ENCODE peak calls at places on chromosomes 4 and X, in four cellular contexts. One of them, this sample, is unnamed.

GRCh38 chr4:21726255-21726815 is 222.2 kb downstream of the KCNIP4 start:
- DNase-seq in H9: no peak
- DNase-seq in IMR-90: no peak
- DNase-seq in neuronal stem cell: no peak
- DNase-seq in this sample: peak; percentile 72

GRCh38 chr4:176638992-176639391 is 153.7 kb downstream of the VEGFC start:
- DNase-seq in neuronal stem cell: no peak
- DNase-seq in H9: no peak
- DNase-seq in IMR-90: peak; percentile 23
- DNase-seq in this sample: peak; percentile 18

GRCh38 chr4:692771-693554 is 4.0 kb upstream of the SLC49A3 start:
- DNase-seq in H9: peak; percentile 43
- DNase-seq in IMR-90: no peak
- DNase-seq in neuronal stem cell: no peak
- DNase-seq in this sample: no peak

GRCh38 chrX:44872319-44872816 is 620 bp upstream of the KDM6A start:
- DNase-seq in neuronal stem cell: no peak
- DNase-seq in H9: no peak
- DNase-seq in IMR-90: peak; percentile 4
- DNase-seq in this sample: peak; percentile 42

GRCh38 chr4:6119507-6120020 is 80.8 kb downstream of the JAKMIP1 start:
- DNase-seq in neuronal stem cell: no peak
- DNase-seq in IMR-90: no peak
- DNase-seq in H9: no peak
- DNase-seq in this sample: no peak

GRCh38 chrX:41561045-41561444 is 113.9 kb downstream of the NYX start:
- DNase-seq in H9: no peak
- DNase-seq in IMR-90: peak; percentile 95
- DNase-seq in neuronal stem cell: no peak
- DNase-seq in this sample: peak; percentile 91

GRCh38 chr4:176230827-176231226 is 35.4 kb upstream of the SPATA4 start:
- DNase-seq in H9: no peak
- DNase-seq in IMR-90: no peak
- DNase-seq in neuronal stem cell: no peak
- DNase-seq in this sample: no peak

GRCh38 chr4:7985891-7986441 is 46.3 kb upstream of the AFAP1 start:
- DNase-seq in IMR-90: peak; percentile 36
- DNase-seq in H9: no peak
- DNase-seq in neuronal stem cell: no peak
- DNase-seq in this sample: no peak

GRCh38 chr4:137274404-137274803 is 257.9 kb downstream of the PCDH18 start:
- DNase-seq in H9: no peak
- DNase-seq in neuronal stem cell: no peak
- DNase-seq in IMR-90: peak; percentile 38
- DNase-seq in this sample: no peak

GRCh38 chrX:155544886-155545285 is 67.9 kb downstream of the TMLHE start:
- DNase-seq in IMR-90: no peak
- DNase-seq in H9: no peak
- DNase-seq in neuronal stem cell: no peak
- DNase-seq in this sample: no peak

GRCh38 chrX:12372111-12372510 is 233.8 kb downstream of the FRMPD4 start:
- DNase-seq in H9: no peak
- DNase-seq in IMR-90: peak; percentile 68
- DNase-seq in neuronal stem cell: no peak
- DNase-seq in this sample: no peak

GRCh38 chr4:176547005-176547404 is 227.2 kb downstream of the SPCS3 start:
- DNase-seq in H9: no peak
- DNase-seq in IMR-90: peak; percentile 92
- DNase-seq in neuronal stem cell: no peak
- DNase-seq in this sample: peak; percentile 88

GRCh38 chr4:27616166-27616565 is 755.5 kb downstream of the STIM2 start:
- DNase-seq in H9: no peak
- DNase-seq in IMR-90: no peak
- DNase-seq in neuronal stem cell: no peak
- DNase-seq in this sample: no peak

GRCh38 chrX:19709812-19710518 is 177.4 kb downstream of the SH3KBP1 start:
- DNase-seq in IMR-90: peak; percentile 93
- DNase-seq in neuronal stem cell: no peak
- DNase-seq in H9: no peak
- DNase-seq in this sample: peak; percentile 97

GRCh38 chrX:38061335-38061734 is 55.0 kb downstream of the SYTL5 start:
- DNase-seq in IMR-90: peak; percentile 44
- DNase-seq in neuronal stem cell: no peak
- DNase-seq in H9: no peak
- DNase-seq in this sample: peak; percentile 15

GRCh38 chrX:37765507-37765906 is 14.4 kb upstream of the CYBB start:
- DNase-seq in neuronal stem cell: no peak
- DNase-seq in IMR-90: no peak
- DNase-seq in H9: no peak
- DNase-seq in this sample: no peak

GRCh38 chr4:8735236-8736082 is 136.2 kb downstream of the HMX1 start:
- DNase-seq in IMR-90: no peak
- DNase-seq in H9: no peak
- DNase-seq in neuronal stem cell: no peak
- DNase-seq in this sample: no peak

GRCh38 chr4:30642520-30642919 is 77.6 kb upstream of the PCDH7 start:
- DNase-seq in IMR-90: no peak
- DNase-seq in neuronal stem cell: no peak
- DNase-seq in H9: no peak
- DNase-seq in this sample: no peak

GRCh38 chr4:175412744-175413143 is 399.3 kb downstream of the GPM6A start:
- DNase-seq in IMR-90: peak; percentile 63
- DNase-seq in neuronal stem cell: no peak
- DNase-seq in H9: no peak
- DNase-seq in this sample: no peak

GRCh38 chrX:124256209-124256608 is 76.3 kb upstream of the TEX13D start:
- DNase-seq in IMR-90: peak; percentile 19
- DNase-seq in neuronal stem cell: no peak
- DNase-seq in H9: no peak
- DNase-seq in this sample: peak; percentile 38

GRCh38 chrX:18617351-18617750 is 54.6 kb downstream of the RS1 start:
- DNase-seq in H9: no peak
- DNase-seq in IMR-90: peak; percentile 76
- DNase-seq in neuronal stem cell: peak; percentile 5
- DNase-seq in this sample: peak; percentile 50

GRCh38 chrX:153494541-153495361 is at the start of gene BGN:
- DNase-seq in neuronal stem cell: no peak
- DNase-seq in H9: peak; percentile 62
- DNase-seq in IMR-90: peak; percentile 44
- DNase-seq in this sample: peak; percentile 42

GRCh38 chr4:52250124-52250523 is 199.0 kb downstream of the SPATA18 start:
- DNase-seq in IMR-90: no peak
- DNase-seq in neuronal stem cell: no peak
- DNase-seq in H9: no peak
- DNase-seq in this sample: no peak

GRCh38 chr4:73901031-73901430 is 31.8 kb downstream of the CXCL1 start:
- DNase-seq in H9: no peak
- DNase-seq in neuronal stem cell: no peak
- DNase-seq in IMR-90: peak; percentile 37
- DNase-seq in this sample: no peak

GRCh38 chr4:98586231-98586630 is 72.2 kb downstream of the TSPAN5 start:
- DNase-seq in IMR-90: no peak
- DNase-seq in H9: no peak
- DNase-seq in neuronal stem cell: no peak
- DNase-seq in this sample: no peak

GRCh38 chrX:103254171-103254824 is 657 bp downstream of the TCEAL8 start:
- DNase-seq in IMR-90: peak; percentile 23
- DNase-seq in H9: peak; percentile 98
- DNase-seq in neuronal stem cell: peak; percentile 45
- DNase-seq in this sample: peak; percentile 54

GRCh38 chrX:120014354-120015129 is 62.9 kb downstream of the RHOXF2B start:
- DNase-seq in IMR-90: no peak
- DNase-seq in H9: peak; percentile 37
- DNase-seq in neuronal stem cell: no peak
- DNase-seq in this sample: no peak

GRCh38 chr4:142030010-142030409 is 393.6 kb downstream of the IL15 start:
- DNase-seq in IMR-90: no peak
- DNase-seq in neuronal stem cell: no peak
- DNase-seq in H9: no peak
- DNase-seq in this sample: no peak

GRCh38 chr4:36111180-36111579 is 133.1 kb downstream of the ARAP2 start:
- DNase-seq in neuronal stem cell: no peak
- DNase-seq in H9: no peak
- DNase-seq in IMR-90: peak; percentile 23
- DNase-seq in this sample: no peak

DNA sequence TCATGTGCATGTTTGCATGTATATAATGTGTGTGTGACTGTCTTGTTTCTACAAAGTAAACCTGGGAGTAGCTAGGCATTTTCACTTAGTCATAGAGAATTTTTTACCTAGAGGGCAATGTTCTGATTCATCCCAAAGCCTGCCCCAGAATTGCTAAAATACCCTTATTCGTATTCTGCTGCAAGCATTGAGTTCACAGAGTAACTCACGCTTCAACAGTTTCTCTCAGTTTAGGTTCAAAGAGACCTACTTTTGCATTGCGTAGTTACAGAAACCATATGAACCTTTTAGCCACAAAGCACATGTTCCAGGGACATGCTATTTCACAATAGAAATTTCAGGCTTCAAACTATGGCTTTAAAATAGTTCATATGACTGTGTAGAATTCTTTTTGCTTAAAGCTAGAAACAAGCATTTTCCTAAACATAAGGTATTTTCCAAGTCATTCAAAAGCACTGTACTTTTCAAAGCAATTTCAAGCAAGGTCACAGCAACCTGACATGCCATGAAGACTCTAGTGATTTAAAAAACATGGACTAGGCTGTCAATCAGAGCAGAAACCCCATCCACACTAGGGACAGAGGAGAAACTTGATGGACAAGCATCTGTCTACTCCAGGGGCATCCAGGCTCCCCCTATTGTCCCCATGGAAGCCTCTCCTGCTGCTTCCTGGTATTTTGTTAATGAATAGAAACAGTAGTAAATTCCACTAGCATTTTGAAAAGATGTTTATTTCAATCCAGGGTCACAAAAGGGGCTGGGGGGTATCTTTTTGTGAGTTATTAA is 81.5 kb upstream of the MAPK10 start:
- DNase-seq in neuronal stem cell: no peak
- DNase-seq in IMR-90: peak; percentile 23
- DNase-seq in H9: no peak
- DNase-seq in this sample: peak; percentile 4
- H2BK5ac ChIP-seq in neuronal stem cell: no peak overlapping the region
- H2BK5ac ChIP-seq in IMR-90: no peak overlapping the region
- H2BK5ac ChIP-seq in H9: no peak overlapping the region
- H2BK5ac ChIP-seq in this sample: no peak overlapping the region

DNA sequence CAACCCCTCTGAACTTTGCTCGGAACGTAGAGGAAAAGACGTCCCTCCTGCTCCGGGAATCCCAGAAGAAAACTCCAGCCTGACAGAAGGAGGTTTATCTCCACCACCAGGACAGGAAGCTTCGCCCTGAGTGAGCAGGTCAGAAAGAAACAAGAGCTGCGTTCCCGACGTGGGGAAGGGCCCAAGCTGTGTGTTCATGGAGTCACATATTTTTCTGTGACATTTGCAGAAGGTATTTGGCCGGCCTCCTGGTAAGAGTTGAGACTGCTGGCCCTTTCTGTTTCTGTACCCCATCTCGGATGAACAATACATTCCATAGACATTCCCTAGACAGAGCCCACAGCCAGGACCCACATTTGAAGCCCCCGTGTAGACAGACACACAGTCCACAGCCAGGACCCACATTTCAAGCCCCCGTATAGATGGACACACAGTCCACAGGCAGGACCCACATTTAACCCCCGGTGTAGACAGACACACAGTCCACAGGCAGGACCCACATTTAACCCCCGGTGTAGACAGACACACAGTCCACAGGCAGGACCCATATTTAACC is 230.8 kb downstream of the SHOX start:
- DNase-seq in IMR-90: no peak
- DNase-seq in neuronal stem cell: no peak
- DNase-seq in H9: no peak
- DNase-seq in this sample: no peak
- H2AFZ ChIP-seq in IMR-90: no peak overlapping the region
- H2AFZ ChIP-seq in neuronal stem cell: no peak overlapping the region
- H2AFZ ChIP-seq in H9: no peak overlapping the region
- H2AFZ ChIP-seq in this sample: no peak overlapping the region

GRCh38 chrX:15930585-15930984 is 76.0 kb upstream of the AP1S2 start:
- DNase-seq in neuronal stem cell: no peak
- DNase-seq in H9: no peak
- DNase-seq in IMR-90: peak; percentile 66
- DNase-seq in this sample: peak; percentile 44

GRCh38 chrX:15926622-15927021 is 72.0 kb upstream of the AP1S2 start:
- DNase-seq in neuronal stem cell: no peak
- DNase-seq in IMR-90: no peak
- DNase-seq in H9: no peak
- DNase-seq in this sample: no peak

GRCh38 chrX:15931362-15931761 is 76.7 kb upstream of the AP1S2 start:
- DNase-seq in H9: no peak
- DNase-seq in IMR-90: no peak
- DNase-seq in neuronal stem cell: no peak
- DNase-seq in this sample: no peak

DNA sequence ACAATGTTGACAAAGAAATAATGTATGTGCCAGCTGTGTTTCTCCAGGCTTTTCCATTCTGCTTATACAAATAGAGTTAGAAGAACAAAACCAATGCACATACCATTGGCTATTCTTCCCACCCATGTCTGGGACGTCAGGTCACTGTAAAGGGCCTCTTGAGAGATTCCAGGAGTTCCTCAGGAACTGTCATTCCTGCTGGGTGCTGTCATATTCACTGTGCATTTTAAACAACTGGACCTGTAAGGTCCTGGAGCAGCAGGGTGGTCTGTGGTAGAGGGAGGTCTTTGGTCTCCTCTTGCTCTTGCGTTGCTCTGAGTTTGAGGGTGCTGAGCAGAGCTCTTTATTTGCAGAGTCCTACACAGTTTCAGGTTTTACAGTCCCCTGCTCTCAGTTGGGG is 74.6 kb upstream of the AP1S2 start:
- DNase-seq in IMR-90: no peak
- DNase-seq in neuronal stem cell: no peak
- DNase-seq in H9: no peak
- DNase-seq in this sample: no peak
- H2BK5ac ChIP-seq in IMR-90: no peak overlapping the region
- H2BK5ac ChIP-seq in neuronal stem cell: no peak overlapping the region
- H2BK5ac ChIP-seq in H9: no peak overlapping the region
- H2BK5ac ChIP-seq in this sample: no peak overlapping the region

DNA sequence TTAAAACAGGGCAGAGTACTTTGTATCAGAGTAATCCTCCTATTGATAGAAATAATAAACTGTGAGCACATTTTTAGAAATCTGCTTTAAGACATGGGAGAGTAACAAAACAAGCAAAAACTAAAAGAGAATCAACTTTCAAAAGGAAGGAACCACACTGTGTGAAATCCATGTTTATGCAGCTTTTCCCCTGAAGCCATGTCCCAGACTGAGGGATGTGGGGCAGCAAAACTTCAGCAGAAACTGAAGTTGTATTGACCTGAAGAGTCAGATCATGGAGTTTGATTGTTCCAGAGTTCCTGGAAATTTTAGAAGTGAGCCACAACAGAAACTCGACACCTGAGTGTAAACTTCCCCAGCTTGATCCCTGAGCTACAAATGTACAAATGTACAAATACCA is 53.2 kb downstream of the COMMD8 start:
- DNase-seq in neuronal stem cell: no peak
- DNase-seq in IMR-90: peak; percentile 23
- DNase-seq in H9: no peak
- DNase-seq in this sample: no peak
- H2AFZ ChIP-seq in neuronal stem cell: no peak overlapping the region
- H2AFZ ChIP-seq in IMR-90: no peak overlapping the region
- H2AFZ ChIP-seq in H9: no peak overlapping the region
- H2AFZ ChIP-seq in this sample: no peak overlapping the region

GRCh38 chr4:39365931-39366771 is at the start of gene RFC1:
- DNase-seq in H9: peak; percentile 95
- DNase-seq in IMR-90: peak; percentile 88
- DNase-seq in neuronal stem cell: peak; percentile 89
- DNase-seq in this sample: peak; percentile 92
- H2BK5ac ChIP-seq in H9: no peak within 1 kb of the TSS
- H2BK5ac ChIP-seq in IMR-90: peak within 1 kb of the TSS; percentile 32
- H2BK5ac ChIP-seq in neuronal stem cell: peak within 1 kb of the TSS; percentile 46
- H2BK5ac ChIP-seq in this sample: peak within 1 kb of the TSS; percentile 35

This sample was measured in mesenchymal stem cell.